ENCODE peak calls at places on chromosome 19, in six cellular contexts. I is activated CD8-positive, alpha-beta memory T cell treated with anti-CD3 and anti-CD28 coated beads for 1 hour; R is amniotic stem cell; E is stimulated activated CD4-positive, alpha-beta T cell treated with anti-CD3 and anti-CD28 coated beads, Interleukin-4, amount 100 ng/mL, for 24 hours; F is cardiac fibroblast; H is activated B cell treated with CpG ODN at 0.5 μM for 24 hours. G is an unnamed sample.

GRCh38 chr19:13483215-13483614 is 23.1 kb downstream of the CACNA1A start:
- DNase-seq in I (no peak), R (no peak), E (no peak), F (no peak), H (no peak), G (no peak)

GRCh38 chr19:39405930-39406655 is 554 bp upstream of the ZFP36 start:
- DNase-seq in I (peak), R (no peak), E (peak), F (no peak), H (peak), G (no peak)

GRCh38 chr19:19943848-19944582 is 43.3 kb downstream of the ZNF93 start:
- DNase-seq in I (no peak), R (no peak), E (no peak), F (no peak), H (no peak), G (no peak)

GRCh38 chr19:54190942-54191670 is at the start of gene TSEN34:
- DNase-seq in I (no peak), R (peak), E (peak), F (peak), H (peak), G (peak)

GRCh38 chr19:32203161-32203560 is 142.2 kb upstream of the ZNF507 start:
- DNase-seq in I (no peak), R (no peak), E (no peak), F (no peak), H (no peak), G (no peak)

GRCh38 chr19:46901701-46902401 is 41.1 kb downstream of the ARHGAP35 start:
- DNase-seq in I (no peak), R (no peak), E (no peak), F (no peak), H (no peak), G (no peak)

GRCh38 chr19:47065242-47065641 is 16.8 kb upstream of the TMEM160 start:
- DNase-seq in I (no peak), R (no peak), E (no peak), F (no peak), H (no peak), G (no peak)

GRCh38 chr19:1241417-1242095 is at the start of gene ATP5F1D:
- DNase-seq in I (peak), R (peak), E (peak), F (peak), H (peak), G (peak)

GRCh38 chr19:43667524-43668405 is 2.2 kb downstream of the PLAUR start:
- DNase-seq in I (no peak), R (no peak), E (no peak), F (no peak), H (no peak), G (peak)

GRCh38 chr19:45450042-45450380 is 17.8 kb upstream of the FOSB start:
- DNase-seq in I (no peak), R (no peak), E (no peak), F (no peak), H (no peak), G (no peak)

GRCh38 chr19:30547192-30547591 is 175.0 kb downstream of the ZNF536 start:
- DNase-seq in I (no peak), R (no peak), E (no peak), F (no peak), H (no peak), G (no peak)

GRCh38 chr19:3252650-3253049 is 28.2 kb downstream of the CELF5 start:
- DNase-seq in I (no peak), R (no peak), E (no peak), F (no peak), H (no peak), G (no peak)

GRCh38 chr19:35154535-35155406 is at the start of gene FXYD5:
- DNase-seq in I (peak), R (peak), E (peak), F (peak), H (peak), G (no peak)

GRCh38 chr19:39518975-39519374 is 4.0 kb downstream of the SELENOV start:
- DNase-seq in I (no peak), R (no peak), E (no peak), F (no peak), H (no peak), G (no peak)

GRCh38 chr19:18644144-18645034 is 7.6 kb downstream of the KLHL26 start:
- DNase-seq in I (no peak), R (no peak), E (no peak), F (peak), H (no peak), G (peak)

GRCh38 chr19:1622007-1622406 is 16.7 kb upstream of the UQCR11 start:
- DNase-seq in I (no peak), R (no peak), E (no peak), F (no peak), H (no peak), G (no peak)

GRCh38 chr19:15367439-15367838 is 12.1 kb downstream of the AKAP8 start:
- DNase-seq in I (no peak), R (no peak), E (no peak), F (no peak), H (no peak), G (no peak)

GRCh38 chr19:12783849-12784393 is 7.4 kb upstream of the JUNB start:
- DNase-seq in I (no peak), R (no peak), E (peak), F (peak), H (no peak), G (peak)

GRCh38 chr19:42229855-42230331 is 9.8 kb downstream of the ZNF526 start:
- DNase-seq in I (no peak), R (no peak), E (no peak), F (no peak), H (no peak), G (no peak)

GRCh38 chr19:31253816-31254551 is 95.3 kb downstream of the TSHZ3 start:
- DNase-seq in I (no peak), R (no peak), E (no peak), F (peak), H (no peak), G (no peak)

GRCh38 chr19:55452381-55453325 is 8.8 kb downstream of the ISOC2 start:
- DNase-seq in I (no peak), R (no peak), E (peak), F (peak), H (no peak), G (peak)

GRCh38 chr19:58368561-58369360 is 6.2 kb upstream of the ZNF497 start:
- DNase-seq in I (no peak), R (no peak), E (no peak), F (no peak), H (no peak), G (no peak)

GRCh38 chr19:21143428-21143827 is 1.6 kb downstream of the ZNF431 start:
- DNase-seq in I (no peak), R (no peak), E (no peak), F (no peak), H (no peak), G (no peak)

GRCh38 chr19:39397360-39398296 is 6.5 kb downstream of the MED29 start:
- DNase-seq in I (peak), R (peak), E (peak), F (peak), H (peak), G (no peak)

GRCh38 chr19:676007-676342 is 217 bp upstream of the FSTL3 start:
- DNase-seq in I (no peak), R (no peak), E (no peak), F (no peak), H (no peak), G (no peak)

GRCh38 chr19:53101518-53101917 is 1.7 kb downstream of the ZNF160 start:
- DNase-seq in I (no peak), R (no peak), E (no peak), F (peak), H (no peak), G (no peak)

GRCh38 chr19:51714848-51715247 is 8.9 kb downstream of the HAS1 start:
- DNase-seq in I (no peak), R (no peak), E (no peak), F (peak), H (no peak), G (no peak)

GRCh38 chr19:3968556-3969434 is 2.1 kb downstream of the DAPK3 start:
- DNase-seq in I (no peak), R (peak), E (no peak), F (peak), H (no peak), G (peak)

GRCh38 chr19:19460761-19461265 is 54.5 kb downstream of the TSSK6 start:
- DNase-seq in I (no peak), R (no peak), E (peak), F (peak), H (no peak), G (no peak)

GRCh38 chr19:34409189-34410164 is 5.3 kb downstream of the PDCD2L start:
- DNase-seq in I (no peak), R (no peak), E (no peak), F (no peak), H (no peak), G (peak)

GRCh38 chr19:768424-768823 is 17.5 kb downstream of the MISP start:
- DNase-seq in I (no peak), R (peak), E (no peak), F (peak), H (no peak), G (no peak)

GRCh38 chr19:33621811-33622504 is at the start of gene CHST8:
- DNase-seq in I (no peak), R (peak), E (no peak), F (peak), H (no peak), G (no peak)

GRCh38 chr19:50432221-50432626 is 468 bp upstream of the MYBPC2 start:
- DNase-seq in I (no peak), R (no peak), E (no peak), F (no peak), H (no peak), G (no peak)

GRCh38 chr19:32396046-32396652 is 9.4 kb upstream of the DPY19L3 start:
- DNase-seq in I (no peak), R (no peak), E (no peak), F (peak), H (no peak), G (no peak)

GRCh38 chr19:29530549-29531457 is 5.0 kb downstream of the VSTM2B start:
- DNase-seq in I (no peak), R (no peak), E (no peak), F (no peak), H (no peak), G (no peak)

GRCh38 chr19:48481191-48481500 is 12.0 kb downstream of the CYTH2 start:
- DNase-seq in I (no peak), R (no peak), E (no peak), F (peak), H (no peak), G (no peak)

GRCh38 chr19:10003271-10003670 is 7.0 kb downstream of the COL5A3 start:
- DNase-seq in I (no peak), R (no peak), E (no peak), F (no peak), H (no peak), G (no peak)

GRCh38 chr19:31674503-31675186 is 325.4 kb upstream of the TSHZ3 start:
- DNase-seq in I (no peak), R (no peak), E (no peak), F (peak), H (no peak), G (no peak)

GRCh38 chr19:35223856-35224505 is 4.6 kb downstream of the FAM187B start:
- DNase-seq in I (no peak), R (no peak), E (peak), F (no peak), H (no peak), G (no peak)